ENCODE peak calls at places on chromosomes 3 and 15, in five cellular contexts. L is upper lobe of right lung, U is brain microvascular endothelial cell, B is mucosa of descending colon, D is lower lobe of right lung. A is an unnamed sample.

GRCh38 chr15:58401276-58401675 is 30.5 kb upstream of the LIPC start:
- DNase-seq in U (no peak), D (no peak), B (no peak), L (no peak), A (no peak)

GRCh38 chr3:9079674-9080073 is 116.4 kb upstream of the RAD18 start:
- DNase-seq in U (peak; percentile 7), B (no peak), D (no peak), L (no peak), A (no peak)

GRCh38 chr15:26644948-26645347 is 127.9 kb downstream of the GABRB3 start:
- DNase-seq in U (no peak), B (no peak), L (no peak), D (no peak), A (no peak)

GRCh38 chr3:11212301-11212613 is 58.0 kb downstream of the HRH1 start:
- DNase-seq in L (no peak), D (no peak), U (peak; percentile 67), B (no peak), A (no peak)

GRCh38 chr3:146159616-146160232 is 1.3 kb downstream of the PLOD2 start:
- DNase-seq in D (no peak), U (no peak), B (no peak), L (no peak), A (no peak)

GRCh38 chr15:93066834-93067648 is 22.0 kb downstream of the RGMA start:
- DNase-seq in U (no peak), D (no peak), B (no peak), L (no peak), A (no peak)

GRCh38 chr3:87045473-87045872 is 54.5 kb upstream of the VGLL3 start:
- DNase-seq in B (no peak), D (no peak), U (no peak), L (no peak), A (no peak)

GRCh38 chr3:65751123-65751700 is 287.5 kb downstream of the MAGI1 start:
- DNase-seq in U (peak; percentile 53), B (no peak), D (no peak), L (no peak), A (no peak)

GRCh38 chr15:66613743-66614142 is 47.9 kb upstream of the LCTL start:
- DNase-seq in D (peak; percentile 22), B (no peak), U (no peak), L (no peak), A (no peak)

GRCh38 chr15:56918046-56918906 is at the start of gene TCF12:
- DNase-seq in B (peak; percentile 95), L (peak; percentile 98), U (peak; percentile 86), D (peak; percentile 95), A (no peak)

GRCh38 chr3:169509359-169509758 is 154.2 kb downstream of the MECOM start:
- DNase-seq in L (no peak), U (no peak), D (no peak), B (no peak), A (no peak)

GRCh38 chr3:161263057-161263456 is 41.9 kb downstream of the NMD3 start:
- DNase-seq in D (no peak), B (no peak), U (peak; percentile 81), L (no peak), A (no peak)

GRCh38 chr3:37028329-37028728 is 35.0 kb downstream of the MLH1 start:
- DNase-seq in L (no peak), D (no peak), U (no peak), B (no peak), A (no peak)

GRCh38 chr3:141366285-141367037 is 1.8 kb upstream of the ZBTB38 start:
- DNase-seq in B (no peak), U (peak; percentile 92), D (peak; percentile 64), L (peak; percentile 70), A (peak; percentile 64)

GRCh38 chr3:14884665-14885064 is 62.7 kb upstream of the NR2C2 start:
- DNase-seq in L (no peak), U (no peak), D (no peak), B (no peak), A (no peak)

GRCh38 chr3:195905970-195906864 is 2.1 kb downstream of the TNK2 start:
- DNase-seq in B (no peak), U (no peak), L (no peak), D (no peak), A (no peak)

GRCh38 chr3:111690242-111690641 is 95.1 kb upstream of the ZBED2 start:
- DNase-seq in U (peak; percentile 78), D (no peak), L (no peak), B (no peak), A (no peak)

GRCh38 chr3:193783166-193783896 is 190.3 kb downstream of the OPA1 start:
- DNase-seq in U (no peak), B (no peak), L (no peak), D (no peak), A (no peak)

GRCh38 chr3:130379274-130379673 is 33.8 kb downstream of the COL6A5 start:
- DNase-seq in B (no peak), U (peak; percentile 40), D (no peak), L (no peak), A (peak; percentile 33)

GRCh38 chr15:42349178-42349577 is 10.1 kb upstream of the CAPN3 start:
- DNase-seq in L (no peak), B (no peak), D (no peak), U (peak; percentile 35), A (no peak)

GRCh38 chr3:52407779-52408178 is 37.1 kb downstream of the SEMA3G start:
- DNase-seq in D (no peak), U (no peak), B (peak; percentile 55), L (peak; percentile 42), A (no peak)

GRCh38 chr3:67106874-67107273 is 108.8 kb downstream of the KBTBD8 start:
- DNase-seq in L (no peak), U (no peak), D (no peak), B (no peak), A (no peak)

GRCh38 chr15:57861039-57861638 is 154.6 kb downstream of the POLR2M start:
- DNase-seq in B (no peak), D (no peak), L (no peak), U (peak; percentile 44), A (peak; percentile 23)

GRCh38 chr3:119035014-119035346 is 334 bp upstream of the IGSF11 start:
- DNase-seq in L (no peak), D (no peak), B (no peak), U (no peak), A (no peak)

GRCh38 chr3:65193531-65193930 is 505.7 kb upstream of the ADAMTS9 start:
- DNase-seq in U (no peak), B (no peak), D (no peak), L (no peak), A (no peak)

GRCh38 chr15:33584797-33585196 is 274.0 kb downstream of the RYR3 start:
- DNase-seq in L (no peak), B (no peak), D (no peak), U (no peak), A (no peak)

GRCh38 chr15:63860161-63860954 is 26.6 kb upstream of the HERC1 start:
- DNase-seq in B (peak; percentile 56), L (no peak), U (no peak), D (no peak), A (no peak)

GRCh38 chr15:27873825-27874224 is 225.3 kb downstream of the OCA2 start:
- DNase-seq in U (no peak), L (no peak), D (no peak), B (no peak), A (no peak)

GRCh38 chr3:56775931-56776461 is 25.8 kb downstream of the ARHGEF3 start:
- DNase-seq in U (no peak), D (no peak), L (no peak), B (no peak), A (no peak)

GRCh38 chr3:183085634-183086390 is 13.5 kb downstream of the MCCC1 start:
- DNase-seq in U (peak; percentile 11), D (no peak), L (peak; percentile 70), B (no peak), A (no peak)

GRCh38 chr3:37163262-37164020 is 10.9 kb downstream of the LRRFIP2 start:
- DNase-seq in U (peak; percentile 65), D (no peak), L (no peak), B (no peak), A (no peak)

GRCh38 chr15:101198820-101199219 is 53.0 kb downstream of the CHSY1 start:
- DNase-seq in D (no peak), B (no peak), U (no peak), L (no peak), A (no peak)

GRCh38 chr3:156448300-156448699 is 106.6 kb downstream of the SSR3 start:
- DNase-seq in B (no peak), U (peak; percentile 54), D (no peak), L (no peak), A (no peak)
- TF ChIP-seq CTCF in B (no peak), U (peak; percentile 86), D (peak; percentile 14), L (no peak), A (peak; percentile 64)

DNA sequence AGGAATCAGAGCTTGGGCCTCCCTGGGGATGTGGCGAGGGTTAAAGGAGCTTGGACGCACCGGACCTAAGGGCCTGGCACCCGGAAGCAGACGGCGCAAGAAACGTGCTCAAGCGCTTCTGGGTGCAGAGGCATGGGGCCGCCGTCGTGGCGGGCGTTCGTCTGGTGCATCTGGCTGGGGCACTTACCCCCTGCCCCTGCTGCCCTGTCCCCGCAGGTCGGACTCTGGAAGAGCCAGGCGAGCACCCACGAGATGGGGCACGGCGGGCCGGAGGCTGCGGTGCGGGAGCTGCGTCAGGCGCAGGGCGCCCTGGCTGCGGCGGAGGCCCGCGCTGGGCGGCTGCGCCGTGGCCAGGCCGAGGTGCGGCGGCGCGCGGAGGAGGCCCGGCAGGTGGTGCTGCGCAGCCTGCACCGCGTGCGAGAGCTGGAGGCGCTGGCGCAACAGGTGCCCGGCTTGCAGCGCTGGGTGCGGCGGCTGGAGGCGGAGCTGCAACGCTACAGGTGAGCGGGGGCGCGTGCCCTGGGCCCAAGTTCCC is 2.5 kb downstream of the EFCC1 start:
- DNase-seq in D (peak; percentile 80), U (no peak), B (peak; percentile 81), L (peak; percentile 86), A (no peak)
- H3K4me3 ChIP-seq in D (peak overlapping the region; percentile 75), U (no peak overlapping the region), B (no peak overlapping the region), L (peak overlapping the region; percentile 63), A (no peak overlapping the region)

GRCh38 chr3:178436773-178437172 is 99.5 kb upstream of the KCNMB2 start:
- DNase-seq in U (peak; percentile 23), B (no peak), L (no peak), D (no peak), A (no peak)
- TF ChIP-seq CTCF in U (peak; percentile 39), B (no peak), L (peak; percentile 61), D (peak; percentile 48), A (peak; percentile 62)

DNA sequence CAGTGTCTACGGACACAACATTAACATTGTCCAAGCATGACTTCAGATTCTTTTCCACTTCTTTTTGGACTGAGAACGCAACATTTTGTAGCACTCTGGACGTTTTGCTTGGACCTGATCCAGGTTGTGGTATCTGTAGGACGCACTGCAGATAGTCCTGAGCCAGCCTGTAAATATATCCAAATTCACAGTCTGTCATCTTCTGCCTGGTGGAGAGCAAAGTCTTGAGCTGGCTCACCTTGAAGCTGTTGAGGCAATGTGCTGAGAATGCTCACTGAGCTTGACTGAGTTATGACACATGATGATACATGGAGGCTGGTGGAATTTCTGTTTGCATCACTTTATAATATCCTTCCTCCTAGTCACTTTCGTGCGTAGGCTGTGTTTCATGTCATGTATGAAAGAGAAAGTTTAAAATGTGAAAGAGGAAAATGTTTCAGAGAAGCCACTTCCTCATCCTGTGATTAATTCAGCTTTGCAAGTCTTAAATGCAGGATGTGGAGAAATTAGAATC is at the start of gene BCL2A1:
- DNase-seq in B (no peak), U (peak; percentile 45), D (no peak), L (no peak), A (peak; percentile 73)
- H3K4me3 ChIP-seq in B (no peak within 1 kb of the TSS), U (peak within 1 kb of the TSS; percentile 3), D (peak within 1 kb of the TSS; percentile 45), L (peak within 1 kb of the TSS; percentile 41), A (peak within 1 kb of the TSS; percentile 15)